ENCODE peak calls at places on chromosomes 16 and 17, in ten cellular contexts. A, F, V, L, H, U, D, Y, J and S are unnamed samples.
A peak's percentile ranks its signal among the peaks of the same experiment; 100 is the strongest.

GRCh38 chr17:41935641-41936040 is 5.2 kb downstream of the ODAD4 start:
- DNase-seq in A (no peak), F (no peak), V (no peak), L (no peak), H (no peak), U (no peak), D (no peak), Y (no peak), J (no peak), S (no peak)

GRCh38 chr17:14575349-14575966 is 274.6 kb downstream of the HS3ST3B1 start:
- DNase-seq in A (no peak), F (no peak), V (no peak), L (no peak), H (no peak), U (no peak), D (no peak), Y (no peak), J (peak; percentile 36), S (no peak)

GRCh38 chr16:28974437-28975157 is at the start of gene SPNS1:
- DNase-seq in A (peak; percentile 98), F (peak; percentile 99), V (peak; percentile 99), L (peak; percentile 97), H (peak; percentile 98), U (peak; percentile 97), D (peak; percentile 93), Y (peak; percentile 99), J (peak; percentile 77), S (peak; percentile 94)

GRCh38 chr17:40559016-40559853 is 6.0 kb downstream of the CCR7 start:
- DNase-seq in A (peak; percentile 65), F (peak; percentile 53), V (no peak), L (no peak), H (no peak), U (no peak), D (no peak), Y (no peak), J (no peak), S (no peak)

GRCh38 chr16:90032664-90033346 is 13.5 kb upstream of the DBNDD1 start:
- DNase-seq in A (peak; percentile 61), F (no peak), V (peak; percentile 17), L (no peak), H (no peak), U (no peak), D (no peak), Y (no peak), J (no peak), S (no peak)

GRCh38 chr17:15269087-15269486 is 4.0 kb upstream of the PMP22 start:
- DNase-seq in A (no peak), F (no peak), V (no peak), L (no peak), H (no peak), U (no peak), D (no peak), Y (no peak), J (no peak), S (no peak)

GRCh38 chr17:31061678-31062077 is 33.1 kb upstream of the NF1 start:
- DNase-seq in A (no peak), F (no peak), V (no peak), L (no peak), H (no peak), U (no peak), D (no peak), Y (peak; percentile 75), J (no peak), S (no peak)

GRCh38 chr17:72125742-72126141 is 4.9 kb downstream of the SOX9 start:
- DNase-seq in A (no peak), F (no peak), V (no peak), L (no peak), H (no peak), U (no peak), D (no peak), Y (no peak), J (no peak), S (no peak)

GRCh38 chr17:41660221-41660711 is 28.4 kb upstream of the EIF1 start:
- DNase-seq in A (no peak), F (no peak), V (no peak), L (no peak), H (no peak), U (no peak), D (no peak), Y (no peak), J (no peak), S (no peak)

DNA sequence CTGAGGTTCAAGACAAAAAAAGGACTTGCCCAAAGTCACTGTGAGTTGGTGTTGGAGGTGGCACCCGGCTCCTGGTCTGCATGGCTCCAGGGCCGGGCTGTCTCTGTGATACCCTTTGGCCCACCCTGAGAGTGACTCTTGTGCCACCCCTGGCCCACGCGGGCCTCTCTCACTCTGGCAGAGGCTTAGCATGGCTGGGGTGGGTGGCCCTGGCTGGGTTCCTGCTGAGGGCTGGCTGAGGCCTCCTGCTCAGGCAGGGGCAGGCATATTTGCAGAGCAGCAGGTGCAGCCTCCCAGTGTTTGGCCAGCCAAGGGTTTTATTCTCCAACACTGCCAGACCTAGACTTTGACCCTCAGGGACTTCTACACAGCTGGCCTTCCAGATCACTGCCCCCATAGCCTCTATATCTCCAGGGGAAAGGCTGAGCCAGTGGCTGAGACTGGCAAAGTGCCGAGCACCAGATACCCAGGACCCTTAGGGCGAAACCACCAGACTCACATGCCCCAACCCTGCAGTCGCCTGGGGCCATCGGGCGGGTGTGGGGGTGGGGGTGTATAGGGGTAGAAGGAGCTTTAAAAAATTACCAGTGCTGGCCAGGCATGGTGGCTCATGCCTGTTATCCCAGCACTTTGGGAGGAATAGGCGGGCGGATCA is 21.5 kb upstream of the ADGRG1 start:
- DNase-seq in A (no peak), F (no peak), V (no peak), L (no peak), H (no peak), U (peak; percentile 78), D (no peak), Y (no peak), J (no peak), S (no peak)
- H3K4me3 ChIP-seq in A (no peak overlapping the region), F (no peak overlapping the region), V (no peak overlapping the region), L (no peak overlapping the region), H (no peak overlapping the region), U (no peak overlapping the region), D (no peak overlapping the region), Y (no peak overlapping the region), J (no peak overlapping the region), S (no peak overlapping the region)

DNA sequence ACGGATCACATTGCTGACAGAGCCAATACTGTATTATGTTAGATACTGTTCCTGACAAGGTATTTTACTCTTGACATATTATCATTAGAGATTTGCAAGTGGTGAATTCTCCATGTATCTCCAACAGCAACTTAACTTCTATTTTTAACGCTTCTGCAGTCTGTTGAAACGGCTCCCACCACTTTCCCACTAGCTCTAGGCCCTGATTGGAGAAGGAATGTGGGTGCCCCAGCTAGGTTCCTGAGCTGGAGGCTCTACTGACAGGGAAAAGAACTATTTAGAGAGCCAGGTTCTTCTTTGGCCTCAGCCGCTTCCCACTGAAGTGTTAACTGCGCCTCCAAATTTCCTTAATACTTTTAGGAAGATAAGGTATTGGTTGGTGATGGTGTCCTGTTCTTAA is 191.8 kb downstream of the RBFOX1 start:
- DNase-seq in A (no peak), F (no peak), V (no peak), L (no peak), H (no peak), U (no peak), D (no peak), Y (no peak), J (no peak), S (no peak)
- TF ChIP-seq CTCF in A (no peak), F (no peak), V (no peak), L (no peak), H (no peak), U (no peak), D (no peak), Y (no peak), J (no peak), S (no peak)

GRCh38 chr16:68385371-68385770 is 62.9 kb downstream of the SMPD3 start:
- DNase-seq in A (no peak), F (no peak), V (no peak), L (no peak), H (no peak), U (no peak), D (no peak), Y (no peak), J (no peak), S (no peak)
- H3K4me3 ChIP-seq in A (no peak overlapping the region), F (no peak overlapping the region), V (no peak overlapping the region), L (no peak overlapping the region), H (no peak overlapping the region), U (no peak overlapping the region), D (no peak overlapping the region), Y (no peak overlapping the region), J (no peak overlapping the region), S (no peak overlapping the region)

GRCh38 chr16:84497836-84498610 is 6.4 kb downstream of the MEAK7 start:
- DNase-seq in A (no peak), F (peak; percentile 28), V (no peak), L (peak; percentile 16), H (no peak), U (no peak), D (no peak), Y (no peak), J (no peak), S (no peak)
- TF ChIP-seq CTCF in A (no peak), F (no peak), V (no peak), L (no peak), H (no peak), U (no peak), D (no peak), Y (no peak), J (no peak), S (no peak)